ENCODE peak calls at places on chromosome 18, in five cellular contexts. One of them, this sample, is unnamed.

GRCh38 chr18:5895886-5896740 is 791 bp upstream of the TMEM200C start:
- DNase-seq in H9: peak
- DNase-seq in neuronal stem cell: peak
- DNase-seq in IMR-90: peak
- DNase-seq in H1: no peak
- DNase-seq in this sample: peak

GRCh38 chr18:59655661-59656060 is 41.6 kb downstream of the CCBE1 start:
- DNase-seq in H9: no peak
- DNase-seq in neuronal stem cell: no peak
- DNase-seq in IMR-90: no peak
- DNase-seq in H1: no peak
- DNase-seq in this sample: no peak

GRCh38 chr18:30406728-30407127 is 635.8 kb downstream of the DSC3 start:
- DNase-seq in H9: no peak
- DNase-seq in neuronal stem cell: no peak
- DNase-seq in IMR-90: no peak
- DNase-seq in H1: no peak
- DNase-seq in this sample: peak

GRCh38 chr18:59455728-59456276 is 96.7 kb upstream of the LMAN1 start:
- DNase-seq in H9: no peak
- DNase-seq in neuronal stem cell: no peak
- DNase-seq in IMR-90: no peak
- DNase-seq in H1: no peak
- DNase-seq in this sample: no peak

GRCh38 chr18:7754725-7755181 is 187.6 kb downstream of the PTPRM start:
- DNase-seq in H9: no peak
- DNase-seq in neuronal stem cell: peak
- DNase-seq in IMR-90: peak
- DNase-seq in H1: no peak
- DNase-seq in this sample: peak

GRCh38 chr18:55224086-55224625 is 264.9 kb upstream of the CCDC68 start:
- DNase-seq in H9: no peak
- DNase-seq in neuronal stem cell: no peak
- DNase-seq in IMR-90: peak
- DNase-seq in H1: no peak
- DNase-seq in this sample: no peak

GRCh38 chr18:5519448-5520362 is 24.1 kb downstream of the EPB41L3 start:
- DNase-seq in H9: no peak
- DNase-seq in neuronal stem cell: no peak
- DNase-seq in IMR-90: peak
- DNase-seq in H1: no peak
- DNase-seq in this sample: no peak

GRCh38 chr18:46276736-46277135 is 172.6 kb downstream of the HAUS1 start:
- DNase-seq in H9: no peak
- DNase-seq in neuronal stem cell: no peak
- DNase-seq in IMR-90: no peak
- DNase-seq in H1: no peak
- DNase-seq in this sample: no peak

GRCh38 chr18:60421356-60422118 is 49.0 kb upstream of the MC4R start:
- DNase-seq in H9: no peak
- DNase-seq in neuronal stem cell: no peak
- DNase-seq in IMR-90: no peak
- DNase-seq in H1: no peak
- DNase-seq in this sample: no peak

GRCh38 chr18:452801-453200 is 47.7 kb downstream of the COLEC12 start:
- DNase-seq in H9: no peak
- DNase-seq in neuronal stem cell: no peak
- DNase-seq in IMR-90: no peak
- DNase-seq in H1: no peak
- DNase-seq in this sample: no peak

GRCh38 chr18:24839991-24840390 is 379.6 kb downstream of the HRH4 start:
- DNase-seq in H9: no peak
- DNase-seq in neuronal stem cell: no peak
- DNase-seq in IMR-90: peak
- DNase-seq in H1: no peak
- DNase-seq in this sample: peak

GRCh38 chr18:47881752-47882455 is 48.6 kb downstream of the SMAD2 start:
- DNase-seq in H9: no peak
- DNase-seq in neuronal stem cell: no peak
- DNase-seq in IMR-90: peak
- DNase-seq in H1: no peak
- DNase-seq in this sample: peak

GRCh38 chr18:11849845-11850747 is 1.1 kb upstream of the CHMP1B start:
- DNase-seq in H9: no peak
- DNase-seq in neuronal stem cell: no peak
- DNase-seq in IMR-90: peak
- DNase-seq in H1: no peak
- DNase-seq in this sample: peak

GRCh38 chr18:12946549-12947354 is 1.1 kb upstream of the SEH1L start:
- DNase-seq in H9: peak
- DNase-seq in neuronal stem cell: peak
- DNase-seq in IMR-90: peak
- DNase-seq in H1: no peak
- DNase-seq in this sample: peak

GRCh38 chr18:39770399-39770798 is 2184.6 kb upstream of the PIK3C3 start:
- DNase-seq in H9: no peak
- DNase-seq in neuronal stem cell: no peak
- DNase-seq in IMR-90: no peak
- DNase-seq in H1: no peak
- DNase-seq in this sample: no peak

GRCh38 chr18:36814994-36815393 is 13.8 kb downstream of the TPGS2 start:
- DNase-seq in H9: no peak
- DNase-seq in neuronal stem cell: no peak
- DNase-seq in IMR-90: no peak
- DNase-seq in H1: no peak
- DNase-seq in this sample: no peak

GRCh38 chr18:23716966-23717365 is 27.7 kb downstream of the LAMA3 start:
- DNase-seq in H9: no peak
- DNase-seq in neuronal stem cell: no peak
- DNase-seq in IMR-90: no peak
- DNase-seq in H1: no peak
- DNase-seq in this sample: peak

GRCh38 chr18:59516356-59517155 is 157.5 kb upstream of the LMAN1 start:
- DNase-seq in H9: no peak
- DNase-seq in neuronal stem cell: peak
- DNase-seq in IMR-90: peak
- DNase-seq in H1: no peak
- DNase-seq in this sample: peak

GRCh38 chr18:28059861-28060260 is 117.1 kb downstream of the CDH2 start:
- DNase-seq in H9: no peak
- DNase-seq in neuronal stem cell: no peak
- DNase-seq in IMR-90: no peak
- DNase-seq in H1: no peak
- DNase-seq in this sample: no peak

GRCh38 chr18:1848716-1849115 is 722.6 kb downstream of the METTL4 start:
- DNase-seq in H9: no peak
- DNase-seq in neuronal stem cell: no peak
- DNase-seq in IMR-90: no peak
- DNase-seq in H1: no peak
- DNase-seq in this sample: no peak

GRCh38 chr18:48123324-48123723 is 192.9 kb upstream of the SMAD2 start:
- DNase-seq in H9: no peak
- DNase-seq in neuronal stem cell: no peak
- DNase-seq in IMR-90: no peak
- DNase-seq in H1: no peak
- DNase-seq in this sample: no peak

GRCh38 chr18:13548106-13548819 is 178.1 kb downstream of the FAM210A start:
- DNase-seq in H9: no peak
- DNase-seq in neuronal stem cell: no peak
- DNase-seq in IMR-90: no peak
- DNase-seq in H1: no peak
- DNase-seq in this sample: no peak

GRCh38 chr18:23994361-23994902 is 20.1 kb upstream of the TTC39C start:
- DNase-seq in H9: no peak
- DNase-seq in neuronal stem cell: no peak
- DNase-seq in IMR-90: peak
- DNase-seq in H1: no peak
- DNase-seq in this sample: peak

GRCh38 chr18:21934766-21935015 is 194.1 kb downstream of the MIB1 start:
- DNase-seq in H9: no peak
- DNase-seq in neuronal stem cell: no peak
- DNase-seq in IMR-90: no peak
- DNase-seq in H1: no peak
- DNase-seq in this sample: no peak

GRCh38 chr18:21928925-21929324 is 188.3 kb downstream of the MIB1 start:
- DNase-seq in H9: no peak
- DNase-seq in neuronal stem cell: no peak
- DNase-seq in IMR-90: no peak
- DNase-seq in H1: no peak
- DNase-seq in this sample: no peak

GRCh38 chr18:21930177-21930576 is 189.6 kb downstream of the MIB1 start:
- DNase-seq in H9: no peak
- DNase-seq in neuronal stem cell: no peak
- DNase-seq in IMR-90: no peak
- DNase-seq in H1: no peak
- DNase-seq in this sample: no peak

GRCh38 chr18:21933931-21934765 is 193.6 kb downstream of the MIB1 start:
- DNase-seq in H9: peak
- DNase-seq in neuronal stem cell: no peak
- DNase-seq in IMR-90: no peak
- DNase-seq in H1: peak
- DNase-seq in this sample: no peak
- H3K14ac ChIP-seq in H9: no peak
- H3K14ac ChIP-seq in neuronal stem cell: no peak
- H3K14ac ChIP-seq in IMR-90: no peak
- H3K14ac ChIP-seq in H1: no peak
- H3K14ac ChIP-seq in this sample: no peak

GRCh38 chr18:42298744-42299685 is 344.0 kb downstream of the PIK3C3 start:
- DNase-seq in H9: peak
- DNase-seq in neuronal stem cell: peak
- DNase-seq in IMR-90: peak
- DNase-seq in H1: peak
- DNase-seq in this sample: peak
- H2BK15ac ChIP-seq in H9: no peak
- H2BK15ac ChIP-seq in neuronal stem cell: no peak
- H2BK15ac ChIP-seq in IMR-90: no peak
- H2BK15ac ChIP-seq in H1: no peak
- H2BK15ac ChIP-seq in this sample: no peak

GRCh38 chr18:61844726-61845125 is 48.1 kb downstream of the RNF152 start:
- DNase-seq in H9: no peak
- DNase-seq in neuronal stem cell: no peak
- DNase-seq in IMR-90: no peak
- DNase-seq in H1: no peak
- DNase-seq in this sample: no peak
- H4K8ac ChIP-seq in H9: no peak
- H4K8ac ChIP-seq in neuronal stem cell: no peak
- H4K8ac ChIP-seq in IMR-90: no peak
- H4K8ac ChIP-seq in H1: no peak
- H4K8ac ChIP-seq in this sample: no peak

GRCh38 chr18:63974991-63975390 is 5.1 kb downstream of the SERPINB8 start:
- DNase-seq in H9: no peak
- DNase-seq in neuronal stem cell: no peak
- DNase-seq in IMR-90: peak
- DNase-seq in H1: no peak
- DNase-seq in this sample: peak

GRCh38 chr18:63971320-63972071 is 1.6 kb downstream of the SERPINB8 start:
- DNase-seq in H9: no peak
- DNase-seq in neuronal stem cell: no peak
- DNase-seq in IMR-90: no peak
- DNase-seq in H1: no peak
- DNase-seq in this sample: no peak

GRCh38 chr18:63975632-63976031 is 5.8 kb downstream of the SERPINB8 start:
- DNase-seq in H9: no peak
- DNase-seq in neuronal stem cell: no peak
- DNase-seq in IMR-90: no peak
- DNase-seq in H1: no peak
- DNase-seq in this sample: no peak

GRCh38 chr18:63969965-63970802 is at the start of gene SERPINB8:
- DNase-seq in H9: peak
- DNase-seq in neuronal stem cell: peak
- DNase-seq in IMR-90: peak
- DNase-seq in H1: peak
- DNase-seq in this sample: peak

GRCh38 chr18:63970803-63971191 is 916 bp downstream of the SERPINB8 start:
- DNase-seq in H9: peak
- DNase-seq in neuronal stem cell: no peak
- DNase-seq in IMR-90: peak
- DNase-seq in H1: no peak
- DNase-seq in this sample: peak
- H3K14ac ChIP-seq in H9: no peak
- H3K14ac ChIP-seq in neuronal stem cell: peak
- H3K14ac ChIP-seq in IMR-90: peak
- H3K14ac ChIP-seq in H1: no peak
- H3K14ac ChIP-seq in this sample: peak

DNA sequence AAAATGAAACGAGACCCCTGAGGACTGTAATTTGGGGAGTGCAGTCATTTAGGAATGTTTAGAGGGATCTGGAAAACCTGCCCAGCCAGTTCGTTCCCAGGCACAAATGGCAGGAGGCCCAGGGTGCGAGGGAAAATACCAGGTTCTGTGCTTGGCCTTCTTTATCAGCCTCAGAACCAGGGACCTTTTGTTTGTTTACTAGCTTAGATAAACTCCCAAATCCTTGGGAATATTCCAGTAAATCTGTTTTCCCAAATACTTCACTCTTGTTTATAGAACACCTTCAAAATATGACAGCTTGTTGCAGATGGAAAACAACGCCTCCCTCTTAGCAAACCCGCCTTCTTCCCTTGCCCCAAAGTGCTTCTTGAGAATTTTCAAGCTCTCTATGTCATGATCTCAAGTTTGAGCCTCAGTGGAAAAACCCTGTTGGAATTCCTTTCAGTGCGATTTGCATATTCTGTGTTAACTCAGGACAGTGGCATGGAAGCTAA is 400.3 kb upstream of the SMIM21 start:
- DNase-seq in H9: no peak
- DNase-seq in neuronal stem cell: no peak
- DNase-seq in IMR-90: no peak
- DNase-seq in H1: no peak
- DNase-seq in this sample: peak
- H2BK15ac ChIP-seq in H9: no peak
- H2BK15ac ChIP-seq in neuronal stem cell: no peak
- H2BK15ac ChIP-seq in IMR-90: no peak
- H2BK15ac ChIP-seq in H1: no peak
- H2BK15ac ChIP-seq in this sample: no peak

This sample was measured in mesenchymal stem cell.